ENCODE peak calls at places on chromosomes 11 and 22, in four cellular contexts. O is amniotic stem cell, I is M059J, H is NCI-H345. B is an unnamed sample.

GRCh38 chr11:77770629-77771028 is 49.9 kb downstream of the RSF1 start:
- DNase-seq in O (no peak), I (no peak), H (no peak), B (no peak)

GRCh38 chr11:74615988-74616387 is 23.6 kb downstream of the POLD3 start:
- DNase-seq in O (no peak), I (no peak), H (no peak), B (no peak)

GRCh38 chr11:113638378-113638777 is 67.7 kb downstream of the TMPRSS5 start:
- DNase-seq in O (no peak), I (no peak), H (no peak), B (no peak)

GRCh38 chr11:15699978-15700377 is 585.3 kb downstream of the INSC start:
- DNase-seq in O (no peak), I (no peak), H (no peak), B (no peak)

GRCh38 chr11:45846174-45846675 is 1.1 kb upstream of the CRY2 start:
- DNase-seq in O (no peak), I (no peak), H (no peak), B (no peak)

GRCh38 chr22:47196881-47197701 is 434.6 kb downstream of the TBC1D22A start:
- DNase-seq in O (no peak), I (no peak), H (no peak), B (no peak)

GRCh38 chr11:103070142-103070541 is 21.8 kb downstream of the DCUN1D5 start:
- DNase-seq in O (no peak), I (no peak), H (no peak), B (no peak)

GRCh38 chr11:89613916-89614315 is 96.2 kb upstream of the TRIM77 start:
- DNase-seq in O (no peak), I (peak), H (no peak), B (no peak)

GRCh38 chr11:115612331-115612730 is 108.1 kb upstream of the CADM1 start:
- DNase-seq in O (no peak), I (peak), H (no peak), B (no peak)

GRCh38 chr11:67290801-67291200 is 1.7 kb downstream of the ANKRD13D start:
- DNase-seq in O (no peak), I (no peak), H (no peak), B (no peak)

GRCh38 chr22:18998998-18999397 is 62.9 kb upstream of the PRODH start:
- DNase-seq in O (no peak), I (no peak), H (no peak), B (no peak)

B was measured in C1 segment of cervical spinal cord.